ENCODE peak calls at places on chromosome 1, in four cellular contexts. One of them, this sample, is unnamed.

GRCh38 chr1:33735624-33736023 is 128.3 kb upstream of the HMGB4 start:
- DNase-seq in amniotic stem cell: no peak
- DNase-seq in NCI-H345: no peak
- DNase-seq in ovary: no peak
- DNase-seq in this sample: no peak

GRCh38 chr1:190479537-190479936 is 1.9 kb upstream of the BRINP3 start:
- DNase-seq in ovary: no peak
- DNase-seq in amniotic stem cell: no peak
- DNase-seq in NCI-H345: peak; percentile 42
- DNase-seq in this sample: no peak

GRCh38 chr1:245084551-245084950 is 70.2 kb upstream of the KIF26B start:
- DNase-seq in NCI-H345: no peak
- DNase-seq in ovary: no peak
- DNase-seq in amniotic stem cell: no peak
- DNase-seq in this sample: no peak

GRCh38 chr1:189708674-189709073 is 769.0 kb downstream of the BRINP3 start:
- DNase-seq in amniotic stem cell: no peak
- DNase-seq in ovary: no peak
- DNase-seq in NCI-H345: peak; percentile 4
- DNase-seq in this sample: no peak

GRCh38 chr1:226734611-226735153 is 4.4 kb downstream of the ITPKB start:
- DNase-seq in NCI-H345: no peak
- DNase-seq in amniotic stem cell: no peak
- DNase-seq in ovary: no peak
- DNase-seq in this sample: no peak

GRCh38 chr1:30084909-30085571 is 638.3 kb downstream of the MATN1 start:
- DNase-seq in amniotic stem cell: no peak
- DNase-seq in NCI-H345: no peak
- DNase-seq in ovary: no peak
- DNase-seq in this sample: no peak

GRCh38 chr1:68213843-68214242 is 18.5 kb downstream of the WLS start:
- DNase-seq in NCI-H345: peak; percentile 83
- DNase-seq in ovary: peak; percentile 73
- DNase-seq in amniotic stem cell: no peak
- DNase-seq in this sample: no peak

GRCh38 chr1:9842073-9842711 is 18.4 kb upstream of the CLSTN1 start:
- DNase-seq in NCI-H345: peak; percentile 73
- DNase-seq in amniotic stem cell: no peak
- DNase-seq in ovary: no peak
- DNase-seq in this sample: no peak

GRCh38 chr1:150282558-150282958 is 204 bp downstream of the CIART start:
- DNase-seq in amniotic stem cell: no peak
- DNase-seq in NCI-H345: no peak
- DNase-seq in ovary: no peak
- DNase-seq in this sample: no peak

GRCh38 chr1:89552481-89553194 is 28.0 kb downstream of the LRRC8B start:
- DNase-seq in amniotic stem cell: no peak
- DNase-seq in ovary: no peak
- DNase-seq in NCI-H345: no peak
- DNase-seq in this sample: no peak

GRCh38 chr1:101520302-101520701 is 283.5 kb downstream of the S1PR1 start:
- DNase-seq in ovary: no peak
- DNase-seq in amniotic stem cell: peak; percentile 24
- DNase-seq in NCI-H345: peak; percentile 65
- DNase-seq in this sample: no peak

GRCh38 chr1:40221977-40222772 is 25.6 kb upstream of the TMCO2 start:
- DNase-seq in ovary: no peak
- DNase-seq in NCI-H345: no peak
- DNase-seq in amniotic stem cell: no peak
- DNase-seq in this sample: no peak